ENCODE peak calls at places on chromosomes 1 and 21, in seven cellular contexts. W is HepG2, U is GM12878, Y is endothelial cell of umbilical vein, V is K562, I is HCT116, B is H1. R is an unnamed sample.

GRCh38 chr1:177471244-177471643 is 300.5 kb downstream of the BRINP2 start:
- DNase-seq in Y (no peak), B (no peak), U (no peak), V (no peak), I (no peak), W (no peak), R (no peak)

GRCh38 chr1:64282353-64282752 is 78.9 kb downstream of the UBE2U start:
- DNase-seq in I (no peak), U (no peak), B (no peak), V (no peak), W (no peak), Y (no peak), R (no peak)

GRCh38 chr1:33163621-33164071 is 18.2 kb downstream of the TRIM62 start:
- DNase-seq in W (no peak), I (no peak), B (no peak), V (no peak), Y (peak), U (no peak), R (peak)

GRCh38 chr1:235882816-235883215 is 16.1 kb upstream of the LYST start:
- DNase-seq in V (no peak), Y (no peak), U (no peak), W (no peak), I (no peak), B (no peak), R (no peak)

GRCh38 chr1:163422738-163423404 is 101.1 kb downstream of the NUF2 start:
- DNase-seq in W (no peak), I (no peak), Y (no peak), U (no peak), B (no peak), V (no peak), R (no peak)

GRCh38 chr1:92882817-92883216 is 51.0 kb downstream of the RPL5 start:
- DNase-seq in B (no peak), Y (no peak), W (no peak), V (no peak), I (no peak), U (no peak), R (no peak)

GRCh38 chr1:70210820-70211219 is 5.4 kb upstream of the LRRC40 start:
- DNase-seq in I (no peak), B (no peak), Y (peak), U (no peak), W (no peak), V (no peak), R (peak)

GRCh38 chr1:111596499-111596898 is 23.1 kb upstream of the RAP1A start:
- DNase-seq in W (no peak), B (no peak), Y (no peak), V (no peak), U (no peak), I (no peak), R (no peak)

GRCh38 chr1:222081859-222082258 is 340.0 kb upstream of the DUSP10 start:
- DNase-seq in V (no peak), I (no peak), W (no peak), U (no peak), Y (no peak), B (no peak), R (peak)

GRCh38 chr1:232291681-232292080 is 338.3 kb downstream of the SIPA1L2 start:
- DNase-seq in U (no peak), B (no peak), I (no peak), Y (peak), W (no peak), V (no peak), R (no peak)

GRCh38 chr1:185317886-185318310 is 855 bp upstream of the IVNS1ABP start:
- DNase-seq in I (peak), Y (no peak), B (no peak), U (peak), V (peak), W (no peak), R (no peak)

GRCh38 chr1:241815957-241816356 is 32.0 kb upstream of the EXO1 start:
- DNase-seq in Y (no peak), U (no peak), I (no peak), W (no peak), V (no peak), B (no peak), R (no peak)

GRCh38 chr1:32115496-32115895 is 7.6 kb downstream of the KPNA6 start:
- DNase-seq in B (no peak), Y (no peak), V (no peak), I (no peak), U (no peak), W (no peak), R (peak)

GRCh38 chr1:244029137-244029536 is 21.9 kb upstream of the ZBTB18 start:
- DNase-seq in I (no peak), W (no peak), B (no peak), Y (no peak), U (no peak), V (no peak), R (no peak)

GRCh38 chr1:66294692-66295384 is 239.1 kb upstream of the SGIP1 start:
- DNase-seq in V (no peak), W (no peak), B (no peak), Y (peak), U (no peak), I (peak), R (peak)

GRCh38 chr1:203769505-203770343 is 4.7 kb downstream of the LAX1 start:
- DNase-seq in Y (peak), V (no peak), W (peak), U (no peak), B (no peak), I (no peak), R (peak)

GRCh38 chr1:36653850-36654249 is 171.1 kb upstream of the CSF3R start:
- DNase-seq in Y (no peak), U (no peak), V (no peak), I (no peak), W (no peak), B (no peak), R (peak)

GRCh38 chr1:200226268-200226968 is 183.4 kb downstream of the ZNF281 start:
- DNase-seq in U (no peak), B (peak), V (peak), Y (peak), W (no peak), I (no peak), R (peak)

GRCh38 chr21:26965091-26965566 is 1.8 kb downstream of the ADAMTS5 start:
- DNase-seq in U (no peak), I (no peak), B (no peak), W (no peak), V (no peak), Y (no peak), R (no peak)

GRCh38 chr21:32087452-32087851 is 191.4 kb downstream of the MIS18A start:
- DNase-seq in V (no peak), B (no peak), I (no peak), W (no peak), U (no peak), Y (no peak), R (no peak)

GRCh38 chr21:17406202-17406601 is 106.6 kb upstream of the CXADR start:
- DNase-seq in V (no peak), I (no peak), U (no peak), W (no peak), B (no peak), Y (no peak), R (no peak)

GRCh38 chr1:64072089-64072835 is 131.2 kb upstream of the UBE2U start:
- DNase-seq in V (no peak), W (no peak), Y (peak), U (no peak), B (no peak), I (no peak), R (peak)

GRCh38 chr1:108070662-108071061 is 105.7 kb upstream of the VAV3 start:
- DNase-seq in U (no peak), I (no peak), V (no peak), W (no peak), Y (no peak), B (no peak), R (no peak)

GRCh38 chr1:206557636-206558473 is 50.5 kb downstream of the RASSF5 start:
- DNase-seq in U (no peak), W (no peak), B (no peak), V (peak), I (no peak), Y (no peak), R (no peak)

GRCh38 chr1:79899914-79900313 is 893.4 kb upstream of the ADGRL4 start:
- DNase-seq in I (no peak), W (no peak), V (no peak), B (no peak), U (no peak), Y (peak), R (peak)

GRCh38 chr1:67560580-67561285 is 124.3 kb upstream of the GADD45A start:
- DNase-seq in W (no peak), V (no peak), B (no peak), Y (no peak), U (no peak), I (no peak), R (peak)

GRCh38 chr21:20971296-20971921 is 26.8 kb upstream of the NCAM2 start:
- DNase-seq in V (peak), W (peak), B (peak), Y (peak), U (no peak), I (no peak), R (peak)

GRCh38 chr1:63322248-63322943 is at the start of gene FOXD3:
- DNase-seq in B (no peak), I (peak), W (no peak), U (no peak), V (peak), Y (peak), R (peak)

GRCh38 chr1:234208791-234209190 is 164.5 kb upstream of the COA6 start:
- DNase-seq in U (no peak), V (no peak), B (no peak), W (no peak), Y (no peak), I (no peak), R (peak)

GRCh38 chr1:36182734-36183133 is 26.8 kb downstream of the MAP7D1 start:
- DNase-seq in Y (no peak), B (no peak), V (no peak), U (no peak), I (no peak), W (no peak), R (no peak)

GRCh38 chr1:45340816-45341215 is 576 bp upstream of the MUTYH start:
- DNase-seq in U (no peak), I (no peak), B (no peak), V (peak), Y (no peak), W (peak), R (no peak)

GRCh38 chr21:10464975-10465374 is 56.4 kb upstream of the TPTE start:
- DNase-seq in Y (no peak), V (no peak), W (no peak), I (no peak), U (no peak), B (no peak), R (no peak)

GRCh38 chr1:85398391-85399064 is 66.4 kb downstream of the DDAH1 start:
- DNase-seq in I (no peak), U (no peak), V (no peak), Y (peak), B (no peak), W (no peak), R (peak)

GRCh38 chr1:205358579-205358978 is 1.9 kb upstream of the KLHDC8A start:
- DNase-seq in Y (no peak), W (no peak), B (no peak), U (no peak), I (no peak), V (no peak), R (no peak)
- H3K9ac ChIP-seq in Y (no peak), W (no peak), B (no peak), U (no peak), I (no peak), V (no peak), R (no peak)

GRCh38 chr1:40783001-40783905 is at the start of gene KCNQ4:
- DNase-seq in W (no peak), V (peak), Y (no peak), U (no peak), B (no peak), I (no peak), R (no peak)

GRCh38 chr1:40780678-40781613 is 2.6 kb upstream of the KCNQ4 start:
- DNase-seq in B (no peak), I (no peak), V (no peak), U (no peak), W (no peak), Y (no peak), R (peak)

GRCh38 chr1:40781614-40781971 is 2.0 kb upstream of the KCNQ4 start:
- DNase-seq in I (no peak), U (no peak), B (no peak), V (no peak), W (no peak), Y (no peak), R (no peak)

GRCh38 chr1:40784141-40784770 is 669 bp downstream of the KCNQ4 start:
- DNase-seq in Y (no peak), U (no peak), I (no peak), B (no peak), V (peak), W (no peak), R (no peak)

DNA sequence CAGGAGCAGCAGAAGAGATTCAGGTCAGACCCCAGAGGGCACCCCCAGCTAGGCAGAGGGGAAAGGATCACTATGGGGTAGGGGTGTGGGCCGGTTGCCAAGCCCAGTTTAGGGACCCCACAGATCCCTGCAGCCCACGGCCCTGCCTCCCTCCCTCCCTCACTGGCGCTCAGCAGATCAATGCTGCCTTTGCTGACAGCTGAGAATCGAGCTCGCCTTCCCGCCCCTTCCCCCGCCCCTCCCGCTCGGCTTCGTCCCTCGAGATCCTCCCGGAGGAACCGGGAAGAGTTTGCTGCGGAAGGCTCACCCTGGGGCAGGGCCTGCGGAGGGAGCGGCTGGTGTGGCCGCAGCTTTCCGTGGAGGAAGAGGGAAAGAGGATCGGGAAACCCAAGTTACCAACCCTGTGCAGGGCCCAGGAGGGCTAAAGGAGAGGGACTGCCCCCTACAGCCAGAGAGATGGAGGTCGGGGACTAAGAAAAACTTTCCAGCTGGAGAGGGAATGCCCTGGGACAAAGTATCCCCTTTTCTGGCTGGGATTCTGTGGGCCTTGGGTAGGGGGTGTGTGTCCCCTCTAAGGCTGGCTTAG is 1.1 kb upstream of the KCNQ4 start:
- DNase-seq in B (no peak), Y (no peak), I (no peak), V (no peak), W (no peak), U (no peak), R (no peak)
- TF ChIP-seq POLR2A in B (no peak), Y (no peak), I (no peak), V (no peak), W (no peak), U (no peak), R (no peak)

DNA sequence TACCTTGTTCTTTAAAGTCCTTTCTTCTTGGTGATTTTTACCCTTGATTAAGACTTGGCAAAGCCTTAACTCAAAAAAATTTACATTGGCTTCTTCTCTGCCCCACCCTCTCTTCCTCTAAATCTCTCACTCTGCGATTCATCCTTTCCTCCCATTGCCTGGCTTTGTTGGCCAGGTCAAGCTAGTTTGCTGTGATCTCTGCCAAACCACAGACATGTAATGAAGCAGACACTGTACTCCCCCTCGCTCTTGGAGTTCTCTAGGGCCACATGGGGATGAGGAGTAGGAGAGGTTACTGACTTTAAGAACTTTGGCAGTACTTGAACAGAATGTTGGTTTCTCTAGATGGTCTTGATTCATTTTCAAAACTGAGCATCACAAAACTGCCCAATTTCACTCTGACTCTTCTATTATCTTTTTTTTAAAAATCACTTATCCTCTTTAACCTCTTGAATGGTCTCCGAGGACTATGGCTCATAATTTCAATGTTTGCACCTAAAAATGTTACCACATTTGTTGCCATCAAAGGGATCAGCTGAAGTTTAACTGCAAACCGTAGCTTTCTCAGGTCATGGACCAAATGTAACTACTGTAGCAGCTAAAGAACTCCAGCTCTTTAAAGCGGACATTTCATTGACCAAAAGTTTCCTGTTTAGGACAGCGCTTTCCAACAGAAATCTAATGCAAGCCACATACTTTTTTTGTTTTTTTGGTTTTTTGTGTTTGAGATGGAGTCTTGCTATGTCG is 62.7 kb upstream of the IPO9 start:
- DNase-seq in W (no peak), Y (no peak), U (no peak), B (no peak), V (no peak), I (no peak), R (peak)
- H3K9ac ChIP-seq in W (no peak), Y (no peak), U (no peak), B (no peak), V (no peak), I (no peak), R (no peak)

GRCh38 chr1:2644171-2644570 is 11.4 kb upstream of the MMEL1 start:
- DNase-seq in I (no peak), V (no peak), Y (no peak), U (no peak), B (no peak), W (no peak), R (no peak)

GRCh38 chr1:2642131-2642559 is 9.3 kb upstream of the MMEL1 start:
- DNase-seq in I (no peak), V (no peak), Y (no peak), W (no peak), U (no peak), B (no peak), R (no peak)

GRCh38 chr1:2643414-2644077 is 10.7 kb upstream of the MMEL1 start:
- DNase-seq in Y (no peak), I (no peak), B (no peak), U (no peak), V (no peak), W (no peak), R (no peak)

GRCh38 chr1:2641381-2642130 is 8.7 kb upstream of the MMEL1 start:
- DNase-seq in U (no peak), I (no peak), W (no peak), Y (no peak), B (no peak), V (no peak), R (no peak)

DNA sequence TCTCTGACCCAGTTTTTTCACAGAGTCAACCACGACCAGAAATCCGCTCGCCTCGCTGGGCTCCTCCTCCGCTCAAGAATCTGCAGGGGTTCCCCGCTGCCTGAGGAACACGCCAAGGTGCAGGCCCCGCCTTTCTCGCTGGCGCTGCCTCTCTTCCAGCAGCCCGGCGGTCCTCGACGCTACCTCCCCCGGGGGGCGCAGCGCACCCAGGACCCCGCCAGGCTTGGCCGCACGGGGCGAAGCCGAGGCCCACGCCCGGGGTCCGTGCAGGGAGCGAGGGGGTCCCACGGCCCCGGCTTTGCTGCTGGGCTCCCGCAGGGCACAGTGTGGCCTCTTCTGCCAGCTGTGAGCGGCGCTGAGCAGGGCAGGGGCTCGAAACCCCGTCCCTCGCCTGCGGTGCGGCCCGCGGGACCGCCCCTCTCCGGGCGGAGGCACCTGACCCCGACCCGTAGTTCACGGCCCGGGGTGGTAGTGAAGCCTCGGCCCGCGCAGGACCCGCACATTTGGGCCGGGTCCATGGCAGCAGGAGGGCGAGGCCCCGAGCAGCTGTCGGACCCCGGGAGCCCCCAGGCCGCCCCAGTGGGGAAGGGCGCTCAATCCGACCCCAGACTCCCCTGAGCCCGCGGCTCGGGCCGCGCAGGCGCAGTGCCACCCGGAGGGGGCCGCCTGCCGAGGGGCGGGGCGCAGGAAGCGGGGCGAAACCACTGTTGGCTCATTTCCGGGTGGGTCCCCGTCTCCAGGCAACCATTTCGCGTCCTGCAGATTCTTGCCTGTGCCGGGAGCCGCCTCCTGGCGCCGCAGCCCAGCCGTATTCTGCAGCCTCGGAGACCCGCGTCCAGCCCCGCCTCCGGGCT is 10.0 kb upstream of the MMEL1 start:
- DNase-seq in Y (peak), B (peak), V (peak), I (peak), U (peak), W (peak), R (peak)
- TF ChIP-seq POLR2A in Y (peak), B (no peak), V (peak), I (peak), U (peak), W (peak), R (no peak)

GRCh38 chr1:240027059-240027462 is 64.6 kb upstream of the FMN2 start:
- DNase-seq in W (peak), I (no peak), V (peak), Y (peak), B (no peak), U (no peak), R (peak)
- H3K9ac ChIP-seq in W (no peak), I (no peak), V (no peak), Y (no peak), B (no peak), U (no peak), R (no peak)

R was measured in IMR-90.